ENCODE peak calls at places on chromosomes 16 and 17, in seven cellular contexts. J is HCT116, X is fibroblast of lung, W is GM23248, C is HepG2, T is K562, H is H1. M is an unnamed sample. For H3K4me1 and H4K20me1, the result is how much of the 10 kb centered on the place peaks cover.

GRCh38 chr17:44002141-44002848 is 2.1 kb upstream of the NAGS start:
- DNase-seq in C (peak), H (no peak), X (peak), J (no peak), W (peak), T (no peak), M (peak)

GRCh38 chr16:49469930-49470451 is 96.4 kb downstream of the C16orf78 start:
- DNase-seq in X (no peak), H (no peak), T (no peak), W (no peak), J (no peak), C (no peak), M (no peak)

GRCh38 chr16:64478258-64478906 is 643.5 kb downstream of the CDH11 start:
- DNase-seq in J (no peak), W (peak), C (peak), X (peak), T (no peak), H (no peak), M (no peak)

GRCh38 chr16:49311823-49312222 is 30.2 kb upstream of the CBLN1 start:
- DNase-seq in J (no peak), W (no peak), X (no peak), H (no peak), C (no peak), T (no peak), M (no peak)

GRCh38 chr17:78940708-78941107 is 15.5 kb upstream of the TIMP2 start:
- DNase-seq in W (no peak), C (peak), H (no peak), T (no peak), J (no peak), X (peak), M (no peak)

GRCh38 chr16:22188595-22189442 is 17.3 kb upstream of the EEF2K start:
- DNase-seq in C (peak), T (peak), W (peak), X (peak), H (no peak), J (peak), M (peak)

GRCh38 chr16:67563708-67564468 is 1.6 kb downstream of the CTCF start:
- DNase-seq in J (no peak), X (peak), C (peak), T (no peak), H (no peak), W (peak), M (peak)

GRCh38 chr16:71895679-71896385 is 501 bp downstream of the IST1 start:
- DNase-seq in T (peak), X (peak), C (no peak), J (no peak), H (no peak), W (peak), M (peak)

GRCh38 chr17:32921013-32921412 is 6.9 kb upstream of the TMEM98 start:
- DNase-seq in W (no peak), C (peak), X (no peak), H (no peak), J (no peak), T (no peak), M (no peak)

GRCh38 chr17:47628014-47628413 is 21.7 kb upstream of the KPNB1 start:
- DNase-seq in J (no peak), W (no peak), H (no peak), C (no peak), T (no peak), X (no peak), M (no peak)

GRCh38 chr17:17557796-17558195 is 33.7 kb downstream of the PEMT start:
- DNase-seq in T (no peak), H (no peak), W (no peak), X (no peak), J (no peak), C (no peak), M (no peak)

GRCh38 chr17:59785091-59785799 is 77.8 kb downstream of the VMP1 start:
- DNase-seq in H (no peak), X (no peak), T (no peak), J (no peak), C (peak), W (peak), M (no peak)

GRCh38 chr16:62700456-62701280 is 664.4 kb upstream of the CDH8 start:
- DNase-seq in H (no peak), X (no peak), W (no peak), J (no peak), T (no peak), C (no peak), M (no peak)

GRCh38 chr16:58509256-58510096 is 5.8 kb upstream of the SETD6 start:
- DNase-seq in W (no peak), H (no peak), C (no peak), X (no peak), T (no peak), J (no peak), M (no peak)

GRCh38 chr17:76261421-76262215 is 3.5 kb upstream of the UBALD2 start:
- DNase-seq in C (no peak), W (no peak), J (no peak), X (peak), H (no peak), T (no peak), M (no peak)

GRCh38 chr16:66996324-66996982 is 8.1 kb downstream of the CES4A start:
- DNase-seq in C (peak), T (no peak), W (peak), H (no peak), J (no peak), X (peak), M (peak)

DNA sequence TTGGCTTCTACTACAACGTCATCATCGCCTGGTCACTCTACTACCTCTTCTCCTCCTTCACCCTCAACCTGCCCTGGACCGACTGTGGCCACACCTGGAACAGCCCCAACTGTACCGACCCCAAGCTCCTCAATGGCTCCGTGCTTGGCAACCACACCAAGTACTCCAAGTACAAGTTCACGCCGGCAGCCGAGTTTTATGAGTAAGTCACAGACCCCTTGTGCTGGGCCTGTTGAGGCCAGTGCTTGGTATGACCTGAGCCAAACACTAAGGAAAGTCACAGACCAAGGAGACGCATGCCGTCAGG is 16.1 kb downstream of the SLC6A2 start:
- DNase-seq in X (no peak), T (no peak), W (no peak), H (no peak), C (no peak), J (no peak), M (no peak)
- H3K4me1 ChIP-seq in X (under half), T (under half), W (under half), H (under half), C (under half), J (under half), M (under half)

GRCh38 chr16:56191807-56192643 is 736 bp downstream of the GNAO1 start:
- DNase-seq in J (no peak), X (no peak), T (no peak), C (no peak), W (no peak), H (no peak), M (no peak)
- TF ChIP-seq EZH2 in J (no peak), X (no peak), T (no peak), C (no peak), W (peak), H (no peak), M (no peak)

GRCh38 chr17:46143827-46144236 is 49.4 kb downstream of the KANSL1 start:
- DNase-seq in W (no peak), J (no peak), H (no peak), T (no peak), X (no peak), C (no peak), M (peak)
- H4K20me1 ChIP-seq in W (half or more), J (half or more), H (under half), T (under half), X (under half), C (half or more), M (under half)

GRCh38 chr16:2874584-2875362 is 8.2 kb upstream of the FLYWCH2 start:
- DNase-seq in W (peak), T (peak), C (peak), X (peak), H (no peak), J (peak), M (peak)
- H3K4me1 ChIP-seq in W (under half), T (under half), C (under half), X (under half), H (under half), J (under half), M (under half)

M was measured in mammary epithelial cell.